ENCODE peak calls at places on chromosomes 12 and 14, in four cellular contexts. One of them, this sample, is unnamed.

GRCh38 chr12:114835031-114835430 is 151.1 kb upstream of the TBX3 start:
- DNase-seq in WTC11: no peak
- DNase-seq in CD4-positive, alpha-beta T cell: no peak
- DNase-seq in iPS-NIHi11: no peak
- DNase-seq in this sample: peak

GRCh38 chr12:119180380-119181040 is 1.8 kb downstream of the HSPB8 start:
- DNase-seq in CD4-positive, alpha-beta T cell: no peak
- DNase-seq in WTC11: no peak
- DNase-seq in iPS-NIHi11: no peak
- DNase-seq in this sample: peak

GRCh38 chr12:54935235-54935951 is 49.2 kb downstream of the TESPA1 start:
- DNase-seq in iPS-NIHi11: no peak
- DNase-seq in CD4-positive, alpha-beta T cell: peak
- DNase-seq in WTC11: no peak
- DNase-seq in this sample: peak

GRCh38 chr12:131452444-131452860 is 258.4 kb upstream of the SFSWAP start:
- DNase-seq in iPS-NIHi11: peak
- DNase-seq in WTC11: peak
- DNase-seq in CD4-positive, alpha-beta T cell: no peak
- DNase-seq in this sample: no peak

GRCh38 chr12:69684472-69684871 is 14.6 kb downstream of the BEST3 start:
- DNase-seq in iPS-NIHi11: no peak
- DNase-seq in WTC11: no peak
- DNase-seq in CD4-positive, alpha-beta T cell: no peak
- DNase-seq in this sample: no peak

GRCh38 chr12:65313704-65314317 is 35.3 kb downstream of the MSRB3 start:
- DNase-seq in WTC11: no peak
- DNase-seq in CD4-positive, alpha-beta T cell: no peak
- DNase-seq in iPS-NIHi11: no peak
- DNase-seq in this sample: peak

GRCh38 chr12:123223241-123223668 is 9.7 kb downstream of the MPHOSPH9 start:
- DNase-seq in iPS-NIHi11: no peak
- DNase-seq in WTC11: no peak
- DNase-seq in CD4-positive, alpha-beta T cell: peak
- DNase-seq in this sample: no peak

GRCh38 chr12:116939734-116940133 is 29.0 kb downstream of the FBXW8 start:
- DNase-seq in CD4-positive, alpha-beta T cell: no peak
- DNase-seq in WTC11: no peak
- DNase-seq in iPS-NIHi11: no peak
- DNase-seq in this sample: no peak

GRCh38 chr12:56150563-56150962 is 1.8 kb upstream of the MYL6B start:
- DNase-seq in CD4-positive, alpha-beta T cell: no peak
- DNase-seq in WTC11: no peak
- DNase-seq in iPS-NIHi11: no peak
- DNase-seq in this sample: peak

GRCh38 chr14:82047777-82048470 is 514.3 kb upstream of the SEL1L start:
- DNase-seq in WTC11: no peak
- DNase-seq in iPS-NIHi11: no peak
- DNase-seq in CD4-positive, alpha-beta T cell: no peak
- DNase-seq in this sample: no peak

GRCh38 chr14:97723834-97724770 is 926.9 kb downstream of the VRK1 start:
- DNase-seq in CD4-positive, alpha-beta T cell: peak
- DNase-seq in WTC11: no peak
- DNase-seq in iPS-NIHi11: no peak
- DNase-seq in this sample: no peak

GRCh38 chr12:77599782-77600491 is 230.8 kb upstream of the NAV3 start:
- DNase-seq in WTC11: no peak
- DNase-seq in CD4-positive, alpha-beta T cell: no peak
- DNase-seq in iPS-NIHi11: no peak
- DNase-seq in this sample: no peak

GRCh38 chr14:37143500-37143874 is 28.9 kb downstream of the SLC25A21 start:
- DNase-seq in iPS-NIHi11: no peak
- DNase-seq in WTC11: no peak
- DNase-seq in CD4-positive, alpha-beta T cell: no peak
- DNase-seq in this sample: no peak

GRCh38 chr12:87413784-87414183 is 615.4 kb downstream of the C12orf50 start:
- DNase-seq in CD4-positive, alpha-beta T cell: no peak
- DNase-seq in WTC11: no peak
- DNase-seq in iPS-NIHi11: no peak
- DNase-seq in this sample: peak

GRCh38 chr12:645563-646071 is 17.6 kb downstream of the NINJ2 start:
- DNase-seq in iPS-NIHi11: no peak
- DNase-seq in CD4-positive, alpha-beta T cell: no peak
- DNase-seq in WTC11: no peak
- DNase-seq in this sample: peak

GRCh38 chr12:24223926-24224325 is 274.5 kb upstream of the SOX5 start:
- DNase-seq in CD4-positive, alpha-beta T cell: no peak
- DNase-seq in WTC11: no peak
- DNase-seq in iPS-NIHi11: no peak
- DNase-seq in this sample: no peak

GRCh38 chr12:39692258-39692853 is 72.8 kb upstream of the ABCD2 start:
- DNase-seq in iPS-NIHi11: no peak
- DNase-seq in WTC11: no peak
- DNase-seq in CD4-positive, alpha-beta T cell: no peak
- DNase-seq in this sample: no peak

GRCh38 chr14:32808574-32809098 is 130.0 kb upstream of the NPAS3 start:
- DNase-seq in WTC11: no peak
- DNase-seq in CD4-positive, alpha-beta T cell: no peak
- DNase-seq in iPS-NIHi11: no peak
- DNase-seq in this sample: no peak

GRCh38 chr12:26768611-26769603 is 64.1 kb downstream of the ITPR2 start:
- DNase-seq in WTC11: no peak
- DNase-seq in CD4-positive, alpha-beta T cell: no peak
- DNase-seq in iPS-NIHi11: no peak
- DNase-seq in this sample: no peak

GRCh38 chr14:106187176-106187670 is 660.8 kb downstream of the TMEM121 start:
- DNase-seq in iPS-NIHi11: no peak
- DNase-seq in CD4-positive, alpha-beta T cell: no peak
- DNase-seq in WTC11: no peak
- DNase-seq in this sample: no peak

GRCh38 chr14:32657081-32657480 is 281.6 kb upstream of the NPAS3 start:
- DNase-seq in CD4-positive, alpha-beta T cell: no peak
- DNase-seq in WTC11: no peak
- DNase-seq in iPS-NIHi11: peak
- DNase-seq in this sample: peak

GRCh38 chr12:90940872-90941499 is 14.0 kb downstream of the CCER1 start:
- DNase-seq in iPS-NIHi11: peak
- DNase-seq in WTC11: no peak
- DNase-seq in CD4-positive, alpha-beta T cell: no peak
- DNase-seq in this sample: peak

GRCh38 chr12:851913-852312 is 97.6 kb downstream of the RAD52 start:
- DNase-seq in CD4-positive, alpha-beta T cell: no peak
- DNase-seq in iPS-NIHi11: no peak
- DNase-seq in WTC11: no peak
- DNase-seq in this sample: peak

GRCh38 chr12:11860026-11860425 is 210.6 kb downstream of the ETV6 start:
- DNase-seq in WTC11: no peak
- DNase-seq in CD4-positive, alpha-beta T cell: no peak
- DNase-seq in iPS-NIHi11: no peak
- DNase-seq in this sample: no peak

GRCh38 chr12:122318607-122319311 is 52.5 kb upstream of the VPS33A start:
- DNase-seq in iPS-NIHi11: no peak
- DNase-seq in CD4-positive, alpha-beta T cell: no peak
- DNase-seq in WTC11: no peak
- DNase-seq in this sample: peak

GRCh38 chr12:111359231-111359913 is 9.5 kb downstream of the PHETA1 start:
- DNase-seq in iPS-NIHi11: no peak
- DNase-seq in CD4-positive, alpha-beta T cell: no peak
- DNase-seq in WTC11: no peak
- DNase-seq in this sample: peak

GRCh38 chr12:3622021-3622731 is 130.7 kb downstream of the CRACR2A start:
- DNase-seq in iPS-NIHi11: no peak
- DNase-seq in CD4-positive, alpha-beta T cell: no peak
- DNase-seq in WTC11: no peak
- DNase-seq in this sample: no peak

GRCh38 chr12:75975692-75976091 is 55.9 kb downstream of the PHLDA1 start:
- DNase-seq in iPS-NIHi11: no peak
- DNase-seq in WTC11: no peak
- DNase-seq in CD4-positive, alpha-beta T cell: no peak
- DNase-seq in this sample: no peak

GRCh38 chr14:59213368-59214315 is 25.2 kb downstream of the DAAM1 start:
- DNase-seq in WTC11: no peak
- DNase-seq in CD4-positive, alpha-beta T cell: no peak
- DNase-seq in iPS-NIHi11: no peak
- DNase-seq in this sample: no peak

GRCh38 chr12:49767333-49767732 is 26.0 kb downstream of the TMBIM6 start:
- DNase-seq in iPS-NIHi11: no peak
- DNase-seq in CD4-positive, alpha-beta T cell: no peak
- DNase-seq in WTC11: no peak
- DNase-seq in this sample: no peak